ENCODE peak calls at places on chromosomes 11 and 22, in four cellular contexts. I is H9, F is H1, Q is IMR-90. L is an unnamed sample.

GRCh38 chr11:123707606-123708205 is 33.8 kb downstream of the ZNF202 start:
- DNase-seq in Q (peak; percentile 77), F (peak; percentile 71), I (peak; percentile 60), L (peak; percentile 86)

GRCh38 chr11:121153472-121153871 is 52.4 kb downstream of the TECTA start:
- DNase-seq in Q (no peak), F (no peak), I (no peak), L (peak; percentile 26)

GRCh38 chr11:83350187-83350586 is 64.0 kb upstream of the CCDC90B start:
- DNase-seq in F (no peak), I (no peak), Q (no peak), L (no peak)

GRCh38 chr22:35900483-35901168 is 128.0 kb downstream of the RBFOX2 start:
- DNase-seq in Q (peak; percentile 81), I (no peak), F (no peak), L (peak; percentile 78)

GRCh38 chr22:20756846-20757245 is 17.1 kb upstream of the SERPIND1 start:
- DNase-seq in Q (no peak), F (no peak), I (no peak), L (no peak)

GRCh38 chr11:123587044-123587443 is 67.4 kb downstream of the SCN3B start:
- DNase-seq in F (no peak), Q (no peak), I (no peak), L (no peak)

GRCh38 chr11:5575159-5575558 is 5.5 kb upstream of the OR52B6 start:
- DNase-seq in I (no peak), Q (no peak), F (no peak), L (no peak)

GRCh38 chr22:38273135-38273761 is 438 bp upstream of the TMEM184B start:
- DNase-seq in Q (no peak), I (peak; percentile 23), F (no peak), L (no peak)

GRCh38 chr11:72375241-72375640 is 59.1 kb downstream of the CLPB start:
- DNase-seq in Q (no peak), I (no peak), F (no peak), L (no peak)

GRCh38 chr11:60756307-60757032 is at the start of gene MS4A15:
- DNase-seq in I (peak; percentile 56), Q (no peak), F (no peak), L (peak; percentile 81)

GRCh38 chr11:124725719-124726105 is 14.0 kb upstream of the NRGN start:
- DNase-seq in I (no peak), F (no peak), Q (peak; percentile 77), L (no peak)

GRCh38 chr11:119567667-119568582 is 145.0 kb upstream of the THY1 start:
- DNase-seq in I (no peak), Q (peak; percentile 85), F (no peak), L (peak; percentile 74)

GRCh38 chr11:65059959-65060824 is 1.8 kb upstream of the NAALADL1 start:
- DNase-seq in I (no peak), Q (peak; percentile 22), F (no peak), L (no peak)

GRCh38 chr11:68321293-68322030 is 9.1 kb downstream of the LRP5 start:
- DNase-seq in Q (no peak), I (no peak), F (no peak), L (no peak)

DNA sequence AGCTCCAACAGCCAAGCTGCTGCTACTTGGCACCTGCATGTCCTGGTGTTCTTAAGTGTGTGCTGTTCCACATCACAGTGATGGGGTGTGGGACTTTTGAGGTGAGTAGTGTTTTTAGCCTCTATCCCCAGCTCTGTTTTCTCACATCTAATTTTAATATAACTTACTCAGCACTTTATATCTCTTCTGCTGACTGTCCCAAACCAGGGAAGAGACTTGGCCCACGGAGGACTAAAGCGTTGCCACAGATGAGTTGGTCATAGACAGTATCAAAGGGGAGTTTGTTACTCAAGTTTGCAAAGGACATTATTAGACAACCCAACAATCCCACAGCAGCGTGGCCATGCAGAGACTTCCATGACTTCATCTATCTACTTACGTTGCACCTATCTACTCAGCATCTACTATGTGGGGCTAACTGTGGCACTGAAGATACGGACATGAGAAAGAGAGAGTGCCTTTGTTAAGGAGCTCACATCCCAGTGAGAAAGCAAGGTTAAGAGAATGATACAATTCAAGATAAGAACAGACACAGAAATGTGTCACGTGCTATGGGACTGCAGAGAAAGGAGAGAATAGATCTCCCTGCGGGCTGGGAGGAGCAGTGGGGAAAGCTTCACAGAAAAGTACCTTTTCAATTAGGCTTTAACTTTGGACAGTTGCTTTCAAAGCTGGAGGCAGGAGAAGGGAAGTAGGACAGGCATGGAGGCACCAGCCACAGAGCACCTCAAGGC is 82.4 kb downstream of the ME3 start:
- DNase-seq in I (no peak), F (no peak), Q (no peak), L (peak; percentile 29)
- H3K18ac ChIP-seq in I (no peak overlapping the region), F (no peak overlapping the region), Q (no peak overlapping the region), L (no peak overlapping the region)

GRCh38 chr22:27394806-27395404 is 406.7 kb downstream of the MN1 start:
- DNase-seq in I (no peak), Q (no peak), F (no peak), L (no peak)
- H4K5ac ChIP-seq in I (no peak overlapping the region), Q (no peak overlapping the region), F (no peak overlapping the region), L (no peak overlapping the region)

GRCh38 chr11:92300871-92301270 is 76.3 kb downstream of the FAT3 start:
- DNase-seq in Q (no peak), F (no peak), I (no peak), L (no peak)

GRCh38 chr11:92297551-92298237 is 73.1 kb downstream of the FAT3 start:
- DNase-seq in Q (no peak), I (no peak), F (no peak), L (no peak)

GRCh38 chr11:92295175-92296137 is 70.8 kb downstream of the FAT3 start:
- DNase-seq in Q (peak; percentile 33), I (no peak), F (no peak), L (no peak)

GRCh38 chr11:92298238-92298565 is 73.6 kb downstream of the FAT3 start:
- DNase-seq in I (no peak), F (no peak), Q (no peak), L (no peak)

DNA sequence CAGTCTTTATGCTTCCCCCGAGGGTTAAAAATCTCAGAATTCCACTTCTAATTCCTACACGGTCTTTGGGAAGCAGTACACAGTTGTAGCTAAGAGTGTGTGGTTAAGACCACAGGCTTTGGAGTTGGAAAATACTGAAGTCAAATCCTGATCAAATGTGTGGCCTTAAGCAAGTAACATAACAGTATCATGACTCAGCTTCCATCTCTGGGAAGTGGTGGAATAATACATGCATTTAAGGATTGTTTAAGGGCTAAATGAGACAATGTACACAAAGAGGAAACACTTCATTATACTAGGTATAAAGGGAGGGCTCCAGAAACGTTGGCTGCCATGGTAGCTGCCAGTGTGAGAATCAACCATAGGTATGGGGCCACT is 71.5 kb downstream of the FAT3 start:
- DNase-seq in I (no peak), Q (peak; percentile 45), F (no peak), L (no peak)
- H3K27ac ChIP-seq in I (no peak overlapping the region), Q (no peak overlapping the region), F (no peak overlapping the region), L (no peak overlapping the region)

GRCh38 chr22:41919357-41920224 is 4.7 kb upstream of the SHISA8 start:
- DNase-seq in F (peak; percentile 98), Q (peak; percentile 11), I (peak; percentile 93), L (peak; percentile 82)
- H3K18ac ChIP-seq in F (peak overlapping the region; percentile 95), Q (no peak overlapping the region), I (no peak overlapping the region), L (peak overlapping the region; percentile 23)

GRCh38 chr11:92954003-92954402 is 15.4 kb upstream of the MTNR1B start:
- DNase-seq in F (no peak), Q (no peak), I (no peak), L (no peak)

GRCh38 chr11:92960886-92961285 is 8.6 kb upstream of the MTNR1B start:
- DNase-seq in I (no peak), Q (no peak), F (no peak), L (no peak)

DNA sequence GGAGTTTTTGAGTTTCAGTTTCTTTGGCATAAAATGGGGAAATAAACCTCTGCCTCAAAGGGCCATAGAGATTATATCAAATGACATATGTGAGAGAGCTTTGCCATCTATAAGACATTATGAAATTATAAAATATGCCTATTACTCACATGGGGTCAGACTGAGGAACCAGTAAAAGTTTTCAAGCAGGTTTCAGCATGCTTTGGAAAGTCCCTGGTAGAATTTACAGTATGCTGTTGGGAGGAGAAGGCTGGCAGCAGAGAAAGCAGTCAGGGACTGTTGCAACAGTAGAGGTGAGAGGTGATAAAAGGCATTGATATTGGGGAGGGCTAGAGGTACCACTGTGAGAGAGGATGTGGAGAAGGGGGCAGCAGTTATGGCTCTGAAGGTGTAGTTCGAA is 13.6 kb upstream of the MTNR1B start:
- DNase-seq in Q (no peak), I (no peak), F (no peak), L (no peak)
- H4K5ac ChIP-seq in Q (no peak overlapping the region), I (no peak overlapping the region), F (no peak overlapping the region), L (no peak overlapping the region)

DNA sequence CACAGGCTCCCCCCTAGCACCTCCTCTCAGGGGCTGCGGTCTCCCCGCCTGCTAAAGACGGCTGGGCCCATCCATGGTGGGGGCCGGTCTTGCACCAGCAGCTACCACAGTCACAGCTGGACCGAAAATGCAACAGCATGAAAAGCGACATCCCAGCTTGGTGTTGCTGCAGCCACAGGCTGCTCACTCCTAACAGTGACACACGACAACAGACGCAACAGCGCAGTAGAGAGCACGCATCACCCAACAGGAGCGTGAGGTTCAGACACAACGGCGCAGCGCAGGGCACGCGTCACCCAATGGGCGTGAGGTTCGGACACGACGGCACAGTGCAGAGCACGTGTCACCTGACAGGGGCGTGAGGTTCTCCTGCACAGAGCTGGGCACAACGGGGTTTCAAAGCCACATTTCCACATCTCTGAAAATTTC is 24.1 kb downstream of the TOLLIP start:
- DNase-seq in Q (no peak), I (no peak), F (no peak), L (no peak)
- H3K27ac ChIP-seq in Q (no peak overlapping the region), I (no peak overlapping the region), F (no peak overlapping the region), L (no peak overlapping the region)

GRCh38 chr11:2150206-2150847 is 10.7 kb downstream of the INS start:
- DNase-seq in F (no peak), I (no peak), Q (peak; percentile 59), L (peak; percentile 80)

GRCh38 chr11:2148253-2149000 is 9.2 kb upstream of the IGF2 start:
- DNase-seq in I (no peak), F (no peak), Q (no peak), L (no peak)

GRCh38 chr11:2151500-2152257 is 9.3 kb downstream of the INS start:
- DNase-seq in I (peak; percentile 84), Q (peak; percentile 54), F (peak; percentile 91), L (peak; percentile 81)

GRCh38 chr11:2147391-2147790 is 8.2 kb upstream of the IGF2 start:
- DNase-seq in Q (no peak), I (no peak), F (no peak), L (no peak)

GRCh38 chr11:2149471-2150205 is 10.4 kb upstream of the IGF2 start:
- DNase-seq in Q (no peak), F (no peak), I (no peak), L (no peak)
- H3K18ac ChIP-seq in Q (no peak overlapping the region), F (no peak overlapping the region), I (no peak overlapping the region), L (no peak overlapping the region)

L was measured in mesendoderm.